ENCODE peak calls at places on chromosomes 13 and 19, in nine cellular contexts. O is tibial nerve, N is AG04449, U is osteoblast, Q is GM13976, Y is cardiac fibroblast, M is heart right ventricle, B is AG09319, A is A549. L is an unnamed sample.

GRCh38 chr13:25046985-25047660 is 48.8 kb upstream of the PABPC3 start:
- DNase-seq in O (no peak), N (no peak), U (peak; percentile 67), Q (no peak), Y (no peak), M (no peak), B (no peak), A (no peak), L (peak; percentile 63)

GRCh38 chr19:16067205-16067938 is 8.9 kb upstream of the TPM4 start:
- DNase-seq in O (no peak), N (no peak), U (peak; percentile 97), Q (no peak), Y (peak; percentile 90), M (peak; percentile 55), B (peak; percentile 84), A (no peak), L (no peak)

GRCh38 chr19:40740747-40741146 is 9.5 kb downstream of the ACTMAP start:
- DNase-seq in O (peak; percentile 81), N (no peak), U (peak; percentile 84), Q (no peak), Y (no peak), M (no peak), B (peak; percentile 78), A (no peak), L (no peak)

GRCh38 chr19:13100871-13101589 is 1.6 kb downstream of the LYL1 start:
- DNase-seq in O (no peak), N (no peak), U (peak; percentile 93), Q (no peak), Y (no peak), M (no peak), B (no peak), A (peak; percentile 24), L (no peak)

GRCh38 chr19:32543107-32543900 is 37.7 kb upstream of the PDCD5 start:
- DNase-seq in O (no peak), N (no peak), U (no peak), Q (no peak), Y (no peak), M (no peak), B (peak; percentile 14), A (peak; percentile 29), L (no peak)

GRCh38 chr19:42185281-42185680 is 32.2 kb downstream of the DEDD2 start:
- DNase-seq in O (no peak), N (no peak), U (peak; percentile 73), Q (no peak), Y (peak; percentile 18), M (no peak), B (no peak), A (no peak), L (no peak)

GRCh38 chr13:22198001-22198400 is 527.1 kb downstream of the FGF9 start:
- DNase-seq in O (peak; percentile 16), N (no peak), U (no peak), Q (no peak), Y (no peak), M (no peak), B (no peak), A (no peak), L (no peak)

GRCh38 chr13:50085063-50085462 is 69.8 kb downstream of the KCNRG start:
- DNase-seq in O (no peak), N (no peak), U (peak; percentile 72), Q (no peak), Y (peak; percentile 74), M (no peak), B (no peak), A (peak; percentile 32), L (no peak)

GRCh38 chr19:1017115-1017905 is 3.6 kb downstream of the TMEM259 start:
- DNase-seq in O (no peak), N (no peak), U (no peak), Q (no peak), Y (no peak), M (no peak), B (no peak), A (no peak), L (no peak)

GRCh38 chr13:74560325-74560724 is 426.1 kb upstream of the KLF12 start:
- DNase-seq in O (no peak), N (no peak), U (no peak), Q (no peak), Y (no peak), M (no peak), B (no peak), A (no peak), L (no peak)

GRCh38 chr13:77325371-77325941 is 1.4 kb downstream of the MYCBP2 start:
- DNase-seq in O (no peak), N (no peak), U (no peak), Q (peak; percentile 48), Y (peak; percentile 27), M (no peak), B (no peak), A (no peak), L (no peak)

GRCh38 chr13:99376132-99376531 is 68.9 kb upstream of the GPR183 start:
- DNase-seq in O (peak; percentile 33), N (no peak), U (no peak), Q (peak; percentile 76), Y (no peak), M (no peak), B (no peak), A (no peak), L (no peak)

GRCh38 chr13:46296920-46297319 is 85.2 kb downstream of the LRRC63 start:
- DNase-seq in O (peak; percentile 19), N (peak; percentile 83), U (peak; percentile 58), Q (no peak), Y (peak; percentile 83), M (no peak), B (peak; percentile 84), A (peak; percentile 30), L (no peak)

GRCh38 chr19:16441661-16442071 is 30.1 kb downstream of the EPS15L1 start:
- DNase-seq in O (no peak), N (no peak), U (no peak), Q (no peak), Y (no peak), M (no peak), B (no peak), A (peak; percentile 16), L (peak; percentile 68)

GRCh38 chr19:42419309-42419708 is 7.9 kb downstream of the LIPE start:
- DNase-seq in O (no peak), N (no peak), U (peak; percentile 27), Q (peak; percentile 28), Y (no peak), M (peak; percentile 68), B (no peak), A (no peak), L (no peak)

GRCh38 chr13:53854321-53854720 is 825.7 kb downstream of the OLFM4 start:
- DNase-seq in O (no peak), N (no peak), U (no peak), Q (no peak), Y (no peak), M (no peak), B (no peak), A (no peak), L (no peak)

GRCh38 chr13:99231726-99232125 is 26.5 kb downstream of the GPR18 start:
- DNase-seq in O (no peak), N (no peak), U (no peak), Q (no peak), Y (no peak), M (no peak), B (no peak), A (no peak), L (no peak)

GRCh38 chr13:86830046-86830445 is 841.1 kb upstream of the SLITRK5 start:
- DNase-seq in O (no peak), N (no peak), U (no peak), Q (no peak), Y (no peak), M (no peak), B (no peak), A (no peak), L (no peak)

DNA sequence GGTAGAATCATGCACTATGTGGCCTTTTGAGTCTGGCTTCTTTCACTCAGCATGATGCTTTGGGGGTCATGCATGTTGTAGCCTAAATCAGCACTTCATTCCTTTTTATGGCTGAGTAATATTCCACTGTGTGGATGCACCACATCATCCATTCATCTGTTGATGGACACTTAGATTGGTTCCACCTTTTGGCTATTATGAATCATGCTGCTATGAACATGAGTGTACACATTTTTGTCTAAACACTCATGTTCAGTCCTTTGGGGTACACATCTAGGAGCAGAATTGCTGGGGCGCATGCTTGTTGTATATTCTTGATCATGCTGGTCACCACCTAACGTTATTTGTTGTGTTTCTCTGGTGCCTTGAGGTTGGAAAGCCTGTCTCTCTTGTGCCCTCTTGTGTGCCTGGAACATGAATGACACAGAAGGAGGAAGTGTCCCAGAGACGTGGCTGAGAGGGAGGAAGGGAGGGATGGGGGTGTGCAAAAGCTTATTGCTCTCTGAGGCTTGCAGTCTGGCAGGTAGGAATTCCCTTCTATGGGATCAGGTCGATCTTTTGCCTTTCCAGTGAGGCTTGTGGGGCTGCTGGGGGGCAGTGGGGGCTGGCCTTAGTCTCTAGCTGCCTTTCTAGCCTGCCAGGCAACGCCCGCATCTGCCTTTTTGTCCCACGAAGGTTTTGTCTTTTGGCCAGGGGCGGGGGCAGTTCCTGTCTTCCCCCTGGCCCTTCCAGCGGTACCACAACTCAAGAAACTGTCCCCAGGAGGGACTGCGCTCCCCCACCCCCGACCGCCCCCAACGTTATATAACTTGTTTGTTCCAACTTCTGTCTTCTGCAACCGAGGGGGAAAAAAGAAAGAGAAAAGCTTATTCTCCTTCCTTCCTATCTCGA is 7.6 kb downstream of the KLHL26 start:
- DNase-seq in O (peak; percentile 36), N (no peak), U (peak; percentile 75), Q (no peak), Y (peak; percentile 43), M (no peak), B (no peak), A (no peak), L (no peak)
- TF ChIP-seq CTCF in O (no peak), N (no peak), U (no peak), Q (no peak), Y (no peak), M (no peak), B (no peak), A (no peak), L (no peak)

DNA sequence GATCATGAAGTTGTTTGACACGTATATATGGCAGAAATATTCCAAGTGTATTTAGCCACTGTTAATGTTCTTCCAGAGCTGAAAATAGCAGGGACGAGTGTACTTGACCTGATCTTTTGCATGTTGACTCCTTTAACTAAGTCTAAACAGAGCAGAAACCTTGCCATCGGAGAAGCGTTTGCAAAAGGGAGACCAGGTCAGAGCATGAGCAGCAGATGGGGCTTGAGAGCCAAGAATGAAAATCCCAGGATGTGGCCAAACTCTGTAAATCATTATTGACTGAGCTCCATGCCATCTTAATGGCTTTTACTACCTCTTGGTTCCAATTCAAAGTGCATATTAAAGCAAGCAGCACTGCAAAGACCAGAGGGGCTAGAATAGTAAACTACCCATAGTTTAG is 55.5 kb downstream of the FAM216B start:
- DNase-seq in O (no peak), N (no peak), U (peak; percentile 45), Q (no peak), Y (peak; percentile 84), M (no peak), B (peak; percentile 62), A (peak; percentile 9), L (no peak)
- TF ChIP-seq CTCF in O (no peak), N (peak; percentile 50), U (peak; percentile 58), Q (no peak), Y (peak; percentile 62), M (peak; percentile 41), B (peak; percentile 69), A (no peak), L (no peak)

GRCh38 chr19:8129061-8129460 is 20.3 kb downstream of the FBN3 start:
- DNase-seq in O (no peak), N (no peak), U (no peak), Q (no peak), Y (no peak), M (no peak), B (no peak), A (no peak), L (no peak)
- TF ChIP-seq CTCF in O (no peak), N (no peak), U (no peak), Q (no peak), Y (no peak), M (no peak), B (no peak), A (no peak), L (no peak)

GRCh38 chr13:100442095-100442832 is 146.3 kb downstream of the GGACT start:
- DNase-seq in O (no peak), N (no peak), U (no peak), Q (no peak), Y (no peak), M (no peak), B (no peak), A (no peak), L (no peak)
- TF ChIP-seq CTCF in O (no peak), N (no peak), U (no peak), Q (no peak), Y (no peak), M (no peak), B (no peak), A (no peak), L (no peak)

L was measured in endothelial cell.